ENCODE peak calls at places on chromosomes 3 and 15, in nine cellular contexts. H is PC-9; K is T-cell; P is CD8-positive, alpha-beta memory T cell; V is Kasumi-1; I is CMK; Q is posterior cingulate gyrus; J is MG63; G is stimulated activated CD8-positive, alpha-beta memory T cell treated with anti-CD3 and anti-CD28 coated beads, Interleukin-4, amount 100 ng/mL, for 4 hours. L is an unnamed sample.

GRCh38 chr15:42364529-42364928 is 5.2 kb downstream of the CAPN3 start:
- DNase-seq in I (no peak), P (no peak), J (no peak), H (no peak), G (no peak), Q (no peak), V (no peak), K (no peak), L (no peak)

GRCh38 chr3:44883999-44884431 is 9.6 kb downstream of the TGM4 start:
- DNase-seq in G (no peak), J (peak), Q (no peak), P (no peak), K (no peak), I (no peak), V (no peak), H (peak), L (no peak)

GRCh38 chr3:53544357-53544756 is 49.9 kb downstream of the CACNA1D start:
- DNase-seq in V (no peak), Q (no peak), G (no peak), P (no peak), K (no peak), J (no peak), H (no peak), I (no peak), L (no peak)

GRCh38 chr15:60720493-60721231 is 241.7 kb upstream of the ICE2 start:
- DNase-seq in H (no peak), J (no peak), K (peak), I (no peak), P (no peak), Q (no peak), G (no peak), V (no peak), L (peak)

GRCh38 chr3:18098960-18099587 is 326.1 kb downstream of the SATB1 start:
- DNase-seq in Q (no peak), J (peak), G (no peak), V (peak), H (peak), K (no peak), P (no peak), I (no peak), L (no peak)

GRCh38 chr15:94263341-94264273 is 32.2 kb downstream of the MCTP2 start:
- DNase-seq in G (no peak), Q (no peak), H (no peak), J (no peak), P (no peak), K (no peak), V (no peak), I (no peak), L (no peak)

GRCh38 chr3:191356586-191357439 is 26.5 kb upstream of the UTS2B start:
- DNase-seq in Q (no peak), K (no peak), P (no peak), H (peak), I (no peak), G (no peak), V (no peak), J (peak), L (no peak)

GRCh38 chr3:42804831-42805821 is 836 bp upstream of the HIGD1A start:
- DNase-seq in J (no peak), K (no peak), P (no peak), I (no peak), V (no peak), G (no peak), Q (peak), H (no peak), L (no peak)

GRCh38 chr15:27490867-27491595 is 520.0 kb downstream of the GABRG3 start:
- DNase-seq in H (no peak), V (no peak), K (no peak), P (no peak), Q (no peak), I (no peak), G (no peak), J (no peak), L (no peak)

L was measured in effector CD4-positive, alpha-beta T cell.